ENCODE peak calls at places on chromosomes 12 and 14, in five cellular contexts. P is right atrium auricular region; H is stomach; A is CD8-positive, alpha-beta T cell; R is CD8-positive, alpha-beta memory T cell. Z is an unnamed sample. For H3K4me1 and H3K9me3, the result is how much of the 10 kb centered on the place peaks cover.

GRCh38 chr12:124940393-124941169 is 26.1 kb upstream of the UBC start:
- DNase-seq in H (peak), A (peak), P (peak), R (peak), Z (peak)

GRCh38 chr14:60183724-60184596 is 18.8 kb upstream of the DHRS7 start:
- DNase-seq in H (no peak), R (peak), A (no peak), P (no peak), Z (peak)

GRCh38 chr12:2752676-2753371 is 41.9 kb upstream of the FKBP4 start:
- DNase-seq in R (peak), H (peak), A (peak), P (peak), Z (peak)

GRCh38 chr14:39266589-39266870 is 32.8 kb downstream of the MIA2 start:
- DNase-seq in R (no peak), H (peak), A (no peak), P (no peak), Z (no peak)

GRCh38 chr14:77315115-77315944 is 5.4 kb downstream of the POMT2 start:
- DNase-seq in R (no peak), P (no peak), H (no peak), A (no peak), Z (no peak)

GRCh38 chr14:103041464-103041863 is 15.9 kb downstream of the CDC42BPB start:
- DNase-seq in P (no peak), R (no peak), A (no peak), H (no peak), Z (no peak)

GRCh38 chr14:81169711-81170103 is 51.1 kb downstream of the GTF2A1 start:
- DNase-seq in A (no peak), H (peak), P (peak), R (no peak), Z (peak)

GRCh38 chr12:113310489-113310888 is 24.4 kb downstream of the SLC8B1 start:
- DNase-seq in H (no peak), R (no peak), A (no peak), P (no peak), Z (peak)

GRCh38 chr12:22670762-22671161 is 45.8 kb downstream of the ETNK1 start:
- DNase-seq in R (no peak), H (no peak), P (no peak), A (no peak), Z (no peak)

GRCh38 chr12:102573237-102573636 is 92.9 kb upstream of the IGF1 start:
- DNase-seq in A (no peak), H (no peak), R (no peak), P (no peak), Z (no peak)

GRCh38 chr14:29442720-29443119 is 484.9 kb downstream of the PRKD1 start:
- DNase-seq in P (no peak), R (no peak), H (no peak), A (no peak), Z (peak)

GRCh38 chr14:51576112-51576420 is 75.6 kb upstream of the FRMD6 start:
- DNase-seq in H (no peak), A (no peak), P (no peak), R (no peak), Z (no peak)

GRCh38 chr12:15485466-15485865 is 163.2 kb downstream of the PTPRO start:
- DNase-seq in R (no peak), P (no peak), A (no peak), H (no peak), Z (no peak)

GRCh38 chr12:54407183-54407905 is 11.7 kb downstream of the ITGA5 start:
- DNase-seq in R (no peak), A (peak), H (no peak), P (no peak), Z (no peak)

GRCh38 chr14:65286443-65286842 is 126.1 kb upstream of the FUT8 start:
- DNase-seq in R (no peak), P (no peak), A (no peak), H (peak), Z (no peak)

GRCh38 chr12:70876952-70877351 is 43.6 kb downstream of the PTPRR start:
- DNase-seq in P (no peak), A (no peak), H (no peak), R (no peak), Z (peak)

GRCh38 chr14:50050171-50050570 is 66.2 kb downstream of the VCPKMT start:
- DNase-seq in R (no peak), A (no peak), H (no peak), P (no peak), Z (no peak)

GRCh38 chr12:120230326-120230973 is 29.5 kb upstream of the RPLP0 start:
- DNase-seq in P (peak), R (no peak), H (peak), A (no peak), Z (peak)
- H3K4me3 ChIP-seq in P (no peak), R (peak), H (peak), A (no peak), Z (no peak)

GRCh38 chr14:104395276-104395675 is 184.3 kb upstream of the C14orf180 start:
- DNase-seq in H (peak), R (no peak), A (no peak), P (peak), Z (no peak)
- H3K4me1 ChIP-seq in H (under half), R (half or more), A (half or more), P (under half), Z (under half)

GRCh38 chr12:94286580-94287244 is 138.3 kb downstream of the PLXNC1 start:
- DNase-seq in P (no peak), R (no peak), H (no peak), A (no peak), Z (no peak)
- H3K9me3 ChIP-seq in P (under half), R (under half), H (under half), A (under half), Z (under half)

DNA sequence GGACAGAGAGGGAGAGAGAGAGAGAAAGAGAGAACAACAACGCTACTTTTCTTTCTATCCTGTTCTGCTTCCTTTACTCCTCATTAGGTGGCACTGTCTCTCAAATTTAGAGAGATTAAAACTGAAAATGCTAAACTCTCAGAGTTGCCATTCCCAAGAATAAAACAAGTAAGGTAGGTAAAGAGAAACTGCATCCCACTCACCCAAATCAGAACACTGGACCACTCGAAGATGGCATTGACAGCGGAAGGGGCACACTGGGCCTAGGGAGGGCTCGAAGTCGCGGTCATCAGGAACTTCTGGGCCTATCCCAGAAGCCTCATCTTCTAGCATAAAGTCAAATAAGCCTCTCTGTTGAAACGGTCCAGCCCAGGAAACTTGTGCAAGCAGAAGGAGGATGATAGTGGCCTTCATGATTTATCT is 4.5 kb downstream of the DCN start:
- DNase-seq in H (no peak), A (no peak), R (no peak), P (no peak), Z (peak)
- H3K4me3 ChIP-seq in H (peak), A (no peak), R (no peak), P (peak), Z (no peak)

GRCh38 chr14:61438036-61438435 is 116.7 kb downstream of the PRKCH start:
- DNase-seq in H (no peak), P (no peak), R (peak), A (peak), Z (no peak)
- H3K4me1 ChIP-seq in H (under half), P (under half), R (half or more), A (half or more), Z (under half)

GRCh38 chr12:47393403-47393790 is 312.4 kb downstream of the RPAP3 start:
- DNase-seq in A (no peak), P (no peak), R (no peak), H (no peak), Z (no peak)
- H3K9me3 ChIP-seq in A (under half), P (under half), R (under half), H (under half), Z (under half)

Z was measured in small intestine.